ENCODE peak calls at places on chromosomes 16 and 17, in four cellular contexts. One of them, this sample, is unnamed.

GRCh38 chr17:82899941-82900340 is 60.1 kb upstream of the ZNF750 start:
- DNase-seq in SK-N-SH: no peak
- DNase-seq in H1: no peak
- DNase-seq in HepG2: no peak
- DNase-seq in this sample: no peak

GRCh38 chr16:55116165-55116894 is 185.7 kb downstream of the IRX5 start:
- DNase-seq in SK-N-SH: no peak
- DNase-seq in H1: no peak
- DNase-seq in HepG2: no peak
- DNase-seq in this sample: no peak

GRCh38 chr16:47025641-47026040 is 52.2 kb upstream of the DNAJA2 start:
- DNase-seq in SK-N-SH: no peak
- DNase-seq in H1: no peak
- DNase-seq in HepG2: no peak
- DNase-seq in this sample: no peak

GRCh38 chr17:27038676-27039075 is 255.2 kb upstream of the WSB1 start:
- DNase-seq in SK-N-SH: peak
- DNase-seq in H1: no peak
- DNase-seq in HepG2: peak
- DNase-seq in this sample: no peak

GRCh38 chr16:10317425-10318001 is 68.3 kb upstream of the ATF7IP2 start:
- DNase-seq in SK-N-SH: no peak
- DNase-seq in H1: no peak
- DNase-seq in HepG2: no peak
- DNase-seq in this sample: no peak

GRCh38 chr17:65198653-65199382 is 61.6 kb downstream of the RGS9 start:
- DNase-seq in SK-N-SH: peak
- DNase-seq in H1: peak
- DNase-seq in HepG2: peak
- DNase-seq in this sample: peak

GRCh38 chr17:4143563-4144410 is 790 bp downstream of the CYB5D2 start:
- DNase-seq in SK-N-SH: peak
- DNase-seq in H1: peak
- DNase-seq in HepG2: peak
- DNase-seq in this sample: peak

GRCh38 chr16:85027968-85028637 is 508 bp downstream of the KIAA0513 start:
- DNase-seq in SK-N-SH: no peak
- DNase-seq in H1: no peak
- DNase-seq in HepG2: no peak
- DNase-seq in this sample: no peak

GRCh38 chr17:9244066-9245052 is 223.0 kb downstream of the NTN1 start:
- DNase-seq in SK-N-SH: no peak
- DNase-seq in H1: no peak
- DNase-seq in HepG2: no peak
- DNase-seq in this sample: no peak

GRCh38 chr17:18261146-18261515 is 669 bp downstream of the MIEF2 start:
- DNase-seq in SK-N-SH: peak
- DNase-seq in H1: peak
- DNase-seq in HepG2: peak
- DNase-seq in this sample: no peak

GRCh38 chr17:2683912-2684311 is 27.7 kb downstream of the CLUH start:
- DNase-seq in SK-N-SH: no peak
- DNase-seq in H1: no peak
- DNase-seq in HepG2: no peak
- DNase-seq in this sample: no peak

GRCh38 chr17:71528210-71528609 is 592.6 kb upstream of the SOX9 start:
- DNase-seq in SK-N-SH: no peak
- DNase-seq in H1: no peak
- DNase-seq in HepG2: no peak
- DNase-seq in this sample: no peak

GRCh38 chr16:83940630-83941378 is 12.2 kb upstream of the OSGIN1 start:
- DNase-seq in SK-N-SH: no peak
- DNase-seq in H1: no peak
- DNase-seq in HepG2: no peak
- DNase-seq in this sample: no peak

GRCh38 chr17:40106760-40107265 is 6.4 kb upstream of the NR1D1 start:
- DNase-seq in SK-N-SH: no peak
- DNase-seq in H1: no peak
- DNase-seq in HepG2: no peak
- DNase-seq in this sample: no peak

GRCh38 chr16:23071202-23072083 is 77.8 kb downstream of the USP31 start:
- DNase-seq in SK-N-SH: no peak
- DNase-seq in H1: no peak
- DNase-seq in HepG2: no peak
- DNase-seq in this sample: no peak

GRCh38 chr16:57377080-57377841 is 5.0 kb downstream of the CX3CL1 start:
- DNase-seq in SK-N-SH: peak
- DNase-seq in H1: no peak
- DNase-seq in HepG2: peak
- DNase-seq in this sample: peak

GRCh38 chr17:29568331-29569244 is at the start of gene TP53I13:
- DNase-seq in SK-N-SH: peak
- DNase-seq in H1: peak
- DNase-seq in HepG2: peak
- DNase-seq in this sample: no peak

GRCh38 chr17:17719199-17719940 is 38.1 kb downstream of the RAI1 start:
- DNase-seq in SK-N-SH: no peak
- DNase-seq in H1: no peak
- DNase-seq in HepG2: no peak
- DNase-seq in this sample: no peak

GRCh38 chr17:4134756-4135155 is 8.1 kb downstream of the ZZEF1 start:
- DNase-seq in SK-N-SH: no peak
- DNase-seq in H1: no peak
- DNase-seq in HepG2: no peak
- DNase-seq in this sample: no peak

GRCh38 chr16:49411121-49411970 is 37.7 kb downstream of the C16orf78 start:
- DNase-seq in SK-N-SH: no peak
- DNase-seq in H1: no peak
- DNase-seq in HepG2: no peak
- DNase-seq in this sample: no peak

GRCh38 chr16:29820730-29821662 is 734 bp downstream of the MVP start:
- DNase-seq in SK-N-SH: no peak
- DNase-seq in H1: no peak
- DNase-seq in HepG2: no peak
- DNase-seq in this sample: peak

GRCh38 chr17:78615631-78616030 is 38.4 kb upstream of the DNAH17 start:
- DNase-seq in SK-N-SH: no peak
- DNase-seq in H1: no peak
- DNase-seq in HepG2: no peak
- DNase-seq in this sample: no peak

GRCh38 chr17:79325707-79326106 is 251.1 kb downstream of the ENGASE start:
- DNase-seq in SK-N-SH: no peak
- DNase-seq in H1: peak
- DNase-seq in HepG2: no peak
- DNase-seq in this sample: no peak

GRCh38 chr16:70756071-70756470 is 44.9 kb downstream of the VAC14 start:
- DNase-seq in SK-N-SH: no peak
- DNase-seq in H1: no peak
- DNase-seq in HepG2: no peak
- DNase-seq in this sample: no peak

GRCh38 chr17:41484920-41485904 is 4.3 kb upstream of the KRT35 start:
- DNase-seq in SK-N-SH: no peak
- DNase-seq in H1: no peak
- DNase-seq in HepG2: no peak
- DNase-seq in this sample: no peak

GRCh38 chr17:82238562-82239201 is 9.8 kb downstream of the SLC16A3 start:
- DNase-seq in SK-N-SH: no peak
- DNase-seq in H1: no peak
- DNase-seq in HepG2: no peak
- DNase-seq in this sample: no peak

GRCh38 chr17:62179525-62180161 is 114.6 kb upstream of the MED13 start:
- DNase-seq in SK-N-SH: no peak
- DNase-seq in H1: no peak
- DNase-seq in HepG2: peak
- DNase-seq in this sample: no peak

GRCh38 chr17:73591278-73592078 is 52.8 kb downstream of the SDK2 start:
- DNase-seq in SK-N-SH: no peak
- DNase-seq in H1: no peak
- DNase-seq in HepG2: no peak
- DNase-seq in this sample: peak

GRCh38 chr17:79002796-79003593 is 6.6 kb downstream of the CANT1 start:
- DNase-seq in SK-N-SH: no peak
- DNase-seq in H1: no peak
- DNase-seq in HepG2: no peak
- DNase-seq in this sample: no peak

GRCh38 chr17:40281663-40282062 is 6.0 kb upstream of the CDC6 start:
- DNase-seq in SK-N-SH: no peak
- DNase-seq in H1: no peak
- DNase-seq in HepG2: no peak
- DNase-seq in this sample: no peak

GRCh38 chr16:4324871-4325740 is 9.2 kb downstream of the GLIS2 start:
- DNase-seq in SK-N-SH: peak
- DNase-seq in H1: no peak
- DNase-seq in HepG2: no peak
- DNase-seq in this sample: no peak

GRCh38 chr17:77322534-77323412 is 182.0 kb downstream of the SEC14L1 start:
- DNase-seq in SK-N-SH: peak
- DNase-seq in H1: no peak
- DNase-seq in HepG2: peak
- DNase-seq in this sample: no peak

GRCh38 chr17:79412110-79412509 is 198.7 kb downstream of the RBFOX3 start:
- DNase-seq in SK-N-SH: no peak
- DNase-seq in H1: no peak
- DNase-seq in HepG2: no peak
- DNase-seq in this sample: no peak

GRCh38 chr16:13438064-13438463 is 481.9 kb upstream of the ERCC4 start:
- DNase-seq in SK-N-SH: no peak
- DNase-seq in H1: no peak
- DNase-seq in HepG2: no peak
- DNase-seq in this sample: peak

GRCh38 chr16:12675852-12676251 is 127.8 kb downstream of the CPPED1 start:
- DNase-seq in SK-N-SH: no peak
- DNase-seq in H1: no peak
- DNase-seq in HepG2: no peak
- DNase-seq in this sample: no peak

GRCh38 chr16:4521971-4522623 is 16.5 kb downstream of the CDIP1 start:
- DNase-seq in SK-N-SH: peak
- DNase-seq in H1: peak
- DNase-seq in HepG2: no peak
- DNase-seq in this sample: no peak

GRCh38 chr17:50479522-50480141 is 972 bp downstream of the RSAD1 start:
- DNase-seq in SK-N-SH: peak
- DNase-seq in H1: peak
- DNase-seq in HepG2: peak
- DNase-seq in this sample: peak

GRCh38 chr17:77312786-77313599 is 172.2 kb downstream of the SEC14L1 start:
- DNase-seq in SK-N-SH: peak
- DNase-seq in H1: no peak
- DNase-seq in HepG2: peak
- DNase-seq in this sample: no peak

DNA sequence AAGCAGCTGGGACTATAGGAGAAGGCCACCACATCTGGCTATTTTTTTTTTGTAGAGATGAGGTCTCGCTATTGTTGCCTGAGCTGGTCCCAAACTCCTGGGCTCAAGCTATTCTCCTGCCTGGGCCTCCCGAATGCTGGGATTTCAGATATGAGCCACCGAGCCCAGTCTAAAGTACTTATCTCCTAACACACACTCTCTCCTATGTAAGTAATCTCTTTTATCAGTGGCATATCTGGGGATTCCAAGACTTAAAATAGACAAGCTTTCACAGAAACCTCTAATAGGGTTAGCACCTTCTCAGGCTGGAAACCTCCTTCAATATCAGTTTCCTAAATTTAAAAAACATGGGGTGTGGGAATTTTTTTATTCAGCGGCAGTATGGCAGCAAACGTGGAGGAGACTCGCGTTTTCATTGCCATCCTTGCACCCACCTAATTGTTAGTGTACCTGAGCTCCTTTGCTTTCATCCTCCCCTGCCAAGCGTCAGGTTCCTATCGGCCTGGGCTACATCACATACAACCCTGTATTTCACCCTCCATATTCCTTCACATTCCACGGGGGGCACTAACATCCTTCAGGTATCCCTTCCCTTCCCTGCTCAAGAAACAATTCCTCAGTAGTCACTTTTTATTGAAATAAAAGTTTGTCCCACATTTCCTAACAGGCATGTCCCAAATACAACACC is 1.1 kb downstream of the EZH1 start:
- DNase-seq in SK-N-SH: peak
- DNase-seq in H1: no peak
- DNase-seq in HepG2: no peak
- DNase-seq in this sample: no peak
- TF ChIP-seq TCF12 in SK-N-SH: no peak
- TF ChIP-seq TCF12 in H1: no peak
- TF ChIP-seq TCF12 in HepG2: no peak
- TF ChIP-seq TCF12 in this sample: no peak

DNA sequence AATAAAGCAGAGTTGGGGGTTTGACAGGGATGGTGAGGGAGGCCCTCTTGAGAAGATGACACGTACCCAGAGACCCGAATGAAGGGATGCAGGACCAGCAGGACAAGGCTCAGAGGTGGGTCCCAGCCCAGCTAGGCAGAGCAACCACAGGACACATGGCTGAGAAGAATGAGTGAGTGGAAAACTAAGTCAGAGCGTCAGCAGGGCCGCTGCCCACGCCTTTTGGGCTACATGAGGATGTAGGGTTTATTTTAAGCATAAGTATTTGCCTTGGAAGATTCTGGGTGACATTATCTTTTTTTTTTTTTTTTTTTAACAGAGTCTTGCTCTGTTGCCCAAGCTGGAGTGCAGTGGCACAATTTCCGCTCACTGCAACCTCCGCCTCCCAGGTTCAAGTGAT is 176.0 kb downstream of the TMEM132E start:
- DNase-seq in SK-N-SH: no peak
- DNase-seq in H1: no peak
- DNase-seq in HepG2: no peak
- DNase-seq in this sample: no peak
- TF ChIP-seq TCF12 in SK-N-SH: no peak
- TF ChIP-seq TCF12 in H1: no peak
- TF ChIP-seq TCF12 in HepG2: no peak
- TF ChIP-seq TCF12 in this sample: no peak

GRCh38 chr16:68985268-68985667 is 120.2 kb upstream of the HAS3 start:
- DNase-seq in SK-N-SH: no peak
- DNase-seq in H1: no peak
- DNase-seq in HepG2: no peak
- DNase-seq in this sample: no peak
- TF ChIP-seq TCF12 in SK-N-SH: no peak
- TF ChIP-seq TCF12 in H1: no peak
- TF ChIP-seq TCF12 in HepG2: no peak
- TF ChIP-seq TCF12 in this sample: no peak

GRCh38 chr17:57369509-57369945 is 113.2 kb downstream of the MSI2 start:
- DNase-seq in SK-N-SH: no peak
- DNase-seq in H1: no peak
- DNase-seq in HepG2: peak
- DNase-seq in this sample: no peak
- TF ChIP-seq TCF12 in SK-N-SH: peak
- TF ChIP-seq TCF12 in H1: no peak
- TF ChIP-seq TCF12 in HepG2: no peak
- TF ChIP-seq TCF12 in this sample: peak

GRCh38 chr17:47850692-47851573 is at the start of gene SP6:
- DNase-seq in SK-N-SH: peak
- DNase-seq in H1: peak
- DNase-seq in HepG2: peak
- DNase-seq in this sample: no peak
- TF ChIP-seq TCF12 in SK-N-SH: no peak
- TF ChIP-seq TCF12 in H1: no peak
- TF ChIP-seq TCF12 in HepG2: no peak
- TF ChIP-seq TCF12 in this sample: no peak

GRCh38 chr16:74850027-74850426 is 75.4 kb upstream of the FA2H start:
- DNase-seq in SK-N-SH: no peak
- DNase-seq in H1: no peak
- DNase-seq in HepG2: no peak
- DNase-seq in this sample: no peak
- TF ChIP-seq TCF12 in SK-N-SH: no peak
- TF ChIP-seq TCF12 in H1: no peak
- TF ChIP-seq TCF12 in HepG2: no peak
- TF ChIP-seq TCF12 in this sample: no peak

GRCh38 chr16:56356276-56357241 is 68.8 kb downstream of the AMFR start:
- DNase-seq in SK-N-SH: peak
- DNase-seq in H1: peak
- DNase-seq in HepG2: peak
- DNase-seq in this sample: peak
- TF ChIP-seq TCF12 in SK-N-SH: no peak
- TF ChIP-seq TCF12 in H1: no peak
- TF ChIP-seq TCF12 in HepG2: no peak
- TF ChIP-seq TCF12 in this sample: peak